ENCODE peak calls at places on chromosomes 3 and 15, in five cellular contexts. C is mammary epithelial cell, W is heart left ventricle, I is astrocyte of the cerebellum, A is lower lobe of right lung. E is an unnamed sample.

GRCh38 chr3:10194328-10195071 is 29.8 kb downstream of the IRAK2 start:
- DNase-seq in W (peak; percentile 62), C (peak; percentile 92), A (no peak), I (no peak), E (no peak)

GRCh38 chr3:14772533-14773138 is 46.1 kb upstream of the FGD5 start:
- DNase-seq in C (no peak), I (no peak), A (no peak), W (no peak), E (no peak)

GRCh38 chr3:101068876-101069606 is 75.8 kb upstream of the ABI3BP start:
- DNase-seq in W (no peak), A (no peak), I (no peak), C (no peak), E (no peak)

GRCh38 chr3:145649368-145649887 is 511.6 kb downstream of the PLOD2 start:
- DNase-seq in C (no peak), W (no peak), A (no peak), I (no peak), E (no peak)

GRCh38 chr3:128649264-128649663 is 1.4 kb downstream of the RPN1 start:
- DNase-seq in A (no peak), W (no peak), C (peak; percentile 8), I (no peak), E (no peak)

GRCh38 chr3:41369838-41370237 is 170.5 kb downstream of the CTNNB1 start:
- DNase-seq in C (no peak), A (no peak), W (no peak), I (no peak), E (no peak)

GRCh38 chr3:14130707-14131106 is 5.9 kb downstream of the TMEM43 start:
- DNase-seq in W (no peak), A (no peak), I (no peak), C (no peak), E (no peak)

GRCh38 chr3:179074656-179075055 is 3.0 kb upstream of the ZMAT3 start:
- DNase-seq in I (no peak), W (no peak), C (no peak), A (no peak), E (no peak)

GRCh38 chr3:43817825-43818224 is 127.1 kb downstream of the ABHD5 start:
- DNase-seq in W (no peak), C (peak; percentile 44), I (no peak), A (no peak), E (no peak)

GRCh38 chr3:101629219-101629618 is 47.7 kb downstream of the ZBTB11 start:
- DNase-seq in I (no peak), W (no peak), A (no peak), C (no peak), E (no peak)

GRCh38 chr15:77107531-77108355 is 36.8 kb upstream of the TSPAN3 start:
- DNase-seq in W (peak; percentile 56), A (no peak), I (peak; percentile 46), C (no peak), E (no peak)

GRCh38 chr3:44596631-44597030 is 11.9 kb downstream of the ZNF660 start:
- DNase-seq in C (no peak), A (no peak), I (no peak), W (no peak), E (no peak)

GRCh38 chr3:42704136-42704841 is 1.7 kb upstream of the HHATL start:
- DNase-seq in I (no peak), A (peak; percentile 14), C (no peak), W (no peak), E (no peak)

DNA sequence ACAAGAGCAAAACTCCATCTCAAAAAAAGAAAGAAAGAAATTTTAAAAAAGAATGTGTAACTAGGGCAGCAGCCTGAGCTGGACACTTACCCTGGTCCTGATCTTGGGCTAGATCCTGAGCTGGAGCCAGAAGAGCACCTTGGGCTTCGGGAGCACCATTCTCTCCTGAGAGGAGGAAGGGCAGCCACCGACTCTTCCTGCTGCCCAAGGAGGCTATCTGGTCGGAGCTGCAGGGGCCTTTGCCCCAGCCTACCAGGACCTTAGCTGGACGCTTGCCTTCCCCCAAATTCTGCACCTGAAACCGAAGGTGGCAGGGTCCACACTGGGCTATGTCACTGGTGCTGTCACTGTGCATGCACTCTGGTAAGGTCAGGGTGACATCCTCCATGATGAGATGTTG is 6.9 kb upstream of the CAMKV start:
- DNase-seq in C (no peak), W (no peak), A (no peak), I (no peak), E (no peak)
- TF ChIP-seq CTCF in C (no peak), W (no peak), A (no peak), I (no peak), E (no peak)

DNA sequence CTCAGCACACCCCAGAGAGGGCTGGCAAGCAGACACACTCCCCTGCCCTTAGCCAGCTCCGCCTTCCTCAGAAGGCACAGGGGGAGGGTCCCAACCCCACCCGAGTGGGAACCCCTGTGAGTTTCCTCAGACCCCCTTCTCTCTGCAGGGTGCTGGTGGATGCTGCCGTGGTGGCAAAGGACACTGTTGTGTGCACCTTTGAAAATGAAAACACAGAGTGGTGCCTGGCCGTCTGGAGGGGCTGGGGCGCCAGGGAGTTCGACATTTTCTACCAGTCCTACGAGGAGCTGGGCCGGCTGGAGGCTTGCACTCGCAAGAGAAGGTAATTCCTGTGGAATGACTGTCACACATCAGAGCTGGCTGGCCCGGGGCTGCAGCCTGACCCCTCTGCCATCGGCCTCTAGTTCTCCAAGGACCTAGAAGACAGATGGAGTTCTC is 149.4 kb downstream of the LRRK1 start:
- DNase-seq in W (peak; percentile 15), C (no peak), I (no peak), A (peak; percentile 45), E (no peak)
- TF ChIP-seq CTCF in W (no peak), C (no peak), I (no peak), A (no peak), E (no peak)

DNA sequence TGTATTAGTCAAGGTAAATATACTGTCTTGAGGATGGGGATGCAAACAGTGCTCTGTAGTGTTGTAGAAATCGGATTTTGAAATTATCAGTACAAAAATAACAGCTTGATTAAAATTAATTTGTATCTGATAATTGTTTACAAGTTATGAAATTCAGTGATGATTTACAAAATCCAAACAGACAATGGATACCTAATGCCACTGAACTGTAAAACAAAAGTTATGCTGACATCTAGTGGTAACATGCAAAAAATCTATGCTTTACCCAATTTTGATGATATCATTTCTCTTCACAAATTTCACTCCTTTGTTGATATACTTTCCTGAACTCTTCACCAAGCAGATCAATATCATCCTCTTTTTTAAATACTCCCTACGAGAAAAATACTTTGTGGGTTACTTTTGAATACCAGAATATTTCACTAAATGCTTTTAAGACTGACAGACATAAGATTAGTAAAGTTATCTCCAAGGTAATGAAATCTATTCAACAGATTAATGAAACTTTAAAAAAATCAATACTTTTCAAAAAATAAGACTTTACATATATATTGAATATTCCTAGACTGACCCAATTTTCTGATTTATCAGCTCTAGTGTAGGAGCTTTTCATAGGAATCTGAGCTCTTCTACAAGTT is 36.0 kb downstream of the MNS1 start:
- DNase-seq in W (no peak), I (peak; percentile 29), C (peak; percentile 20), A (no peak), E (no peak)
- TF ChIP-seq CTCF in W (peak; percentile 34), I (peak; percentile 17), C (peak; percentile 59), A (peak; percentile 41), E (peak; percentile 44)

DNA sequence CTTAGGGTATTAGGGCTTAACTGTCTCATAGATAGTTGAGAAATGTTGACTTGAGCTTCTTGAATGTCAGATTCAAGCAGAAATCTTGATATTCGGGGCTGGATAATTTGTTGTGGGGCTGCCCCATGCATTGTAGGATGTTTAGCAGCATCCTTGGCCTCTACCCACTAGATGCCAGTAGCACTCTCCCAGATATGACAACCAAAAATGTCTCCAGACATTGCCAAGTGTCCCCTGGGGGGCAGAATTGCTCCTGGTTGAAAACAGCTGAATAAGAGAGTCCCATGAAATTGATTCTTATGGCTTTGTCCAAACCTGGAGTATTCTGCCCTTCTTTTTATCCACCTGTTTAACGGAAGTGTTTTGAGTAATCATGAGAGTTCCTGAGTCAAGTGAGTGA is 15.9 kb upstream of the LCMT2 start:
- DNase-seq in A (no peak), I (no peak), W (no peak), C (no peak), E (no peak)
- TF ChIP-seq CTCF in A (no peak), I (no peak), W (no peak), C (no peak), E (no peak)

DNA sequence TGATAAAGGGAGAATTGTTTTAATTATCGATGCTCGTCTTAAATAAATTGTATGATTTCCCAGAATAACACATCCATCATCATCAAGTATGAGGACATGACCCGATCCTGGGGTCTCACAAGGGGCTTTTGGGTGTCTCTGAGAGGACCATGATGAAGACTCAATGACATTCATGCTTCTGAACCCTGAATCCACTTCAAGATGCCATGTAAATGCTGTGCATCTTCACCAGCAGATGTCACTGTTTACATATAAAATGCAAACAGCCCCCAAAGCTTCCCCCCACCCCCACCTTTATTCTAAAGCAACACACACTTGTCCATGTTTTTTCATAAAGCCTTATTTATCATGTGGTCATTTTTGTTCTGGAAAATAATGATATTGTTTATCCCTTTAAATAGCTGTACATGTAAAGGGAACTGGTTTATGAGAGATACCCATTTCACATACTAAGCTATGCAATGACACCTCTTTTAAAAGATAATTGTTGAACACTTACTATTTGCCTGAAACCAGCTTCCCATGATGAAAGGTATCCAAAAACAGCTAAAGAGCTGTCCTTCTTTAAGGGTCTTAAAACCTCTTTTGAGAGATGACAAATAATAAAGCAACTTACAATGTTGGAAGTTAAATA is 69.7 kb upstream of the UBE3A start:
- DNase-seq in A (no peak), C (no peak), I (peak; percentile 33), W (no peak), E (peak; percentile 8)
- TF ChIP-seq CTCF in A (peak; percentile 69), C (peak; percentile 31), I (peak; percentile 69), W (peak; percentile 74), E (peak; percentile 63)

GRCh38 chr15:40743921-40744809 is 10.9 kb downstream of the RMDN3 start:
- DNase-seq in W (peak; percentile 48), I (no peak), A (no peak), C (peak; percentile 78), E (no peak)
- TF ChIP-seq CTCF in W (no peak), I (peak; percentile 14), A (no peak), C (no peak), E (peak; percentile 4)

GRCh38 chr15:60970246-60971170 is 258.6 kb downstream of the RORA start:
- DNase-seq in C (no peak), I (no peak), W (no peak), A (no peak), E (no peak)

GRCh38 chr15:60966746-60967145 is 262.4 kb downstream of the RORA start:
- DNase-seq in I (no peak), W (no peak), C (no peak), A (no peak), E (no peak)

GRCh38 chr15:60969658-60970057 is 259.4 kb downstream of the RORA start:
- DNase-seq in A (no peak), I (no peak), C (no peak), W (no peak), E (no peak)

GRCh38 chr15:60966316-60966715 is 262.8 kb downstream of the RORA start:
- DNase-seq in C (no peak), I (no peak), W (no peak), A (no peak), E (no peak)

DNA sequence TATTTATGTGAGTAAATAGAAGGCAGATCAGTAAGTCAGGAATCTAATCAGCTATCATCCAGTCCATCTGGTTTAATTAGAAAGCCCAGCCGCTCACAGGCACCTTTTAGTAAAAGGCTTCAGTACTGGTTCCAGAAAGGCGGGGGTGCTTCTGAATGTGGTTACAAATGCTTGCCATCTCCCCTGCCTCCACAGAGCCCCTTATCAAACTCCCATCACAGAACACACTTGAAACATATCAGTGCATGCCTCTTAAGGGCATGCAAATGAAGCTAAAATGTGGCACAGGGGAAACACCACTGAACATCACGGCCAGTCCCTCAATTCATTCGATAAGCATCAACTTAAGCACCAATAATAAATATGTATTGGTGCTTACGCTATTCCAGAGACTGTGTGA is 261.4 kb downstream of the RORA start:
- DNase-seq in C (no peak), W (no peak), I (no peak), A (no peak), E (no peak)
- TF ChIP-seq CTCF in C (no peak), W (no peak), I (no peak), A (no peak), E (no peak)

E was measured in AG09319.